ENCODE peak calls at places on chromosome 22, in eight cellular contexts. H is tibial artery, S is thyroid gland, W is sigmoid colon, V is Peyer's patch, N is thoracic aorta, M is IMR-90, G is neural progenitor cell. Z is an unnamed sample.

GRCh38 chr22:46047226-46047625 is 70.3 kb upstream of the WNT7B start:
- DNase-seq in H (no peak), S (no peak), W (peak; percentile 58), V (no peak), N (no peak), M (no peak), G (no peak), Z (no peak)

GRCh38 chr22:49161002-49161850 is 666.4 kb downstream of the BRD1 start:
- DNase-seq in H (no peak), S (no peak), W (no peak), V (no peak), N (no peak), M (no peak), G (no peak), Z (no peak)

GRCh38 chr22:19477321-19478085 is 1.5 kb downstream of the UFD1 start:
- DNase-seq in H (no peak), S (no peak), W (no peak), V (no peak), N (no peak), M (peak; percentile 16), G (no peak), Z (no peak)

GRCh38 chr22:19149047-19149883 is 827 bp downstream of the GSC2 start:
- DNase-seq in H (no peak), S (peak; percentile 24), W (no peak), V (no peak), N (no peak), M (no peak), G (peak; percentile 67), Z (no peak)

GRCh38 chr22:47434336-47435203 is 672.1 kb downstream of the TBC1D22A start:
- DNase-seq in H (no peak), S (no peak), W (peak; percentile 25), V (no peak), N (no peak), M (no peak), G (no peak), Z (no peak)

GRCh38 chr22:48139776-48140175 is 1377.3 kb downstream of the TBC1D22A start:
- DNase-seq in H (no peak), S (no peak), W (no peak), V (no peak), N (no peak), M (no peak), G (peak; percentile 20), Z (no peak)

GRCh38 chr22:49647346-49648026 is 180.2 kb downstream of the BRD1 start:
- DNase-seq in H (no peak), S (no peak), W (no peak), V (no peak), N (no peak), M (no peak), G (no peak), Z (no peak)

GRCh38 chr22:47022075-47022473 is 259.6 kb downstream of the TBC1D22A start:
- DNase-seq in H (no peak), S (no peak), W (peak; percentile 40), V (no peak), N (no peak), M (peak; percentile 22), G (no peak), Z (no peak)

GRCh38 chr22:45129703-45130524 is 33.8 kb upstream of the NUP50 start:
- DNase-seq in H (no peak), S (no peak), W (no peak), V (no peak), N (no peak), M (no peak), G (no peak), Z (no peak)

DNA sequence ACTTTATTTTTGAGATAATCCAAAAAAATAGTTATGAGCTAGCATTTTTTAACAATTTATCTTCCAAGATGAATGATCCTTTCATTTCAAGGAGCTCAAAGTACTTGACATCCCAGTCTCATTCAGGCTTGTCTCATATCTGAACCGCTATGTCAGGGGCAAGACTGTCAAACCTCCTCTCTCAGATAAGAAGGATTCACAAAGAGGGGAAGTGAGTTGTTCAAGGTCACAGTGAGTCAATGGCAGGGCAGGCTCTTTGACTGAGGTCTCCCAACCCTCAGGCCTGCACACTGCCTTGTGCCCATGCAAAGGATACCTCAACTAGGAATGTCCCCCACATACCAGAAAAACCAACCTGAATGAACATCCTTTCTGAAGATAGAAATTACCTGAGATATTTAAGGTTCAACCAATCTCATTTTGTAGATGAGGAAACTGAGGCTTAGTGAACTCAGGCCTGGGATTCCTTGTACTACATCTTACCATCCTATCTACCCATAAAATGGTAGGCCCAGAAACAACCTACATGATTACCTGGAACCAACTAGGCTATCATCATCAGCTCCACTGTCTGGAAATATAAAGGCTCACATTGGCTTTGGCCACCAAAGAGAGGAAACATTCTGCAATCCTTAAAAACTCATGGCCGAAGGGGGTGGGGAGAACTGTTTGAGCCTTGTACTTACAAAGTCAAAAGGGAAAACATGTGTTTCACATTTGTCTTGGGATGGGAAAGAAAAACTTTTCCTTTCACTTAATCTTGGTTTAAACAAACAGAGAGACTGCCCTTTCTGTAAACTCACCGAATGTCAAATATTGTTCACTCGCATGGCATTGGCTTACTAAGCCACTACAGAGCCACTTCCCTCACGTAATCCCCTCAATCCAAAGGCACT is 51.1 kb downstream of the LIF start:
- DNase-seq in H (peak; percentile 44), S (peak; percentile 72), W (no peak), V (no peak), N (no peak), M (peak; percentile 64), G (no peak), Z (no peak)
- H3K4me3 ChIP-seq in H (peak overlapping the region; percentile 10), S (no peak overlapping the region), W (no peak overlapping the region), V (peak overlapping the region; percentile 15), N (peak overlapping the region; percentile 30), M (no peak overlapping the region), G (no peak overlapping the region), Z (no peak overlapping the region)

GRCh38 chr22:23213581-23214341 is 33.5 kb downstream of the BCR start:
- DNase-seq in H (no peak), S (no peak), W (no peak), V (no peak), N (no peak), M (no peak), G (no peak), Z (no peak)

GRCh38 chr22:23216331-23217170 is 36.2 kb downstream of the BCR start:
- DNase-seq in H (no peak), S (no peak), W (no peak), V (no peak), N (no peak), M (no peak), G (no peak), Z (no peak)

GRCh38 chr22:23214398-23214797 is 34.1 kb downstream of the BCR start:
- DNase-seq in H (no peak), S (no peak), W (no peak), V (no peak), N (no peak), M (no peak), G (no peak), Z (no peak)

GRCh38 chr22:23217171-23218052 is 37.1 kb downstream of the BCR start:
- DNase-seq in H (no peak), S (no peak), W (no peak), V (no peak), N (no peak), M (no peak), G (no peak), Z (no peak)

GRCh38 chr22:23215294-23216204 is 35.2 kb downstream of the BCR start:
- DNase-seq in H (peak; percentile 56), S (peak; percentile 64), W (no peak), V (no peak), N (no peak), M (peak; percentile 64), G (no peak), Z (no peak)
- H3K27ac ChIP-seq in H (peak overlapping the region; percentile 43), S (peak overlapping the region; percentile 1), W (no peak overlapping the region), V (no peak overlapping the region), N (peak overlapping the region; percentile 76), M (peak overlapping the region; percentile 85), G (no peak overlapping the region), Z (no peak overlapping the region)

GRCh38 chr22:36012332-36012731 is 16.3 kb downstream of the RBFOX2 start:
- DNase-seq in H (no peak), S (no peak), W (no peak), V (no peak), N (no peak), M (peak; percentile 32), G (no peak), Z (no peak)

GRCh38 chr22:36010090-36010489 is 18.5 kb downstream of the RBFOX2 start:
- DNase-seq in H (no peak), S (no peak), W (no peak), V (no peak), N (no peak), M (no peak), G (peak; percentile 86), Z (no peak)

GRCh38 chr22:36008565-36008964 is 20.1 kb downstream of the RBFOX2 start:
- DNase-seq in H (no peak), S (no peak), W (no peak), V (no peak), N (no peak), M (no peak), G (no peak), Z (no peak)

GRCh38 chr22:36009085-36009484 is 19.5 kb downstream of the RBFOX2 start:
- DNase-seq in H (no peak), S (no peak), W (no peak), V (no peak), N (no peak), M (peak; percentile 63), G (no peak), Z (no peak)

GRCh38 chr22:36010913-36011312 is 17.7 kb downstream of the RBFOX2 start:
- DNase-seq in H (no peak), S (no peak), W (no peak), V (no peak), N (no peak), M (peak; percentile 92), G (no peak), Z (no peak)
- H3K4me1 ChIP-seq in H (peaks cover 1% of the 10 kb centered on the region), S (peaks cover 26% of the 10 kb centered on the region), W (no peaks in the 10 kb centered on the region), V (no peaks in the 10 kb centered on the region), N (peaks cover 54% of the 10 kb centered on the region), M (peaks cover 23% of the 10 kb centered on the region), G (peaks cover 34% of the 10 kb centered on the region), Z (no peaks in the 10 kb centered on the region)

GRCh38 chr22:31867386-31868153 is 76.8 kb upstream of the YWHAH start:
- DNase-seq in H (no peak), S (no peak), W (no peak), V (no peak), N (no peak), M (no peak), G (no peak), Z (no peak)
- H3K4me3 ChIP-seq in H (no peak overlapping the region), S (no peak overlapping the region), W (no peak overlapping the region), V (no peak overlapping the region), N (no peak overlapping the region), M (no peak overlapping the region), G (no peak overlapping the region), Z (no peak overlapping the region)

Z was measured in iPS DF 6.9.